ENCODE peak calls at places on chromosomes 7 and 10, in four cellular contexts. T is hepatocyte; O is CD8-positive, alpha-beta memory T cell; L is astrocyte. A is an unnamed sample. For H3K9me3, the result is how much of the 10 kb centered on the place peaks cover.

GRCh38 chr7:27547401-27547800 is 115.3 kb downstream of the HIBADH start:
- DNase-seq in T (peak), L (peak), O (no peak), A (no peak)

GRCh38 chr10:18060217-18060616 is 80.0 kb upstream of the CACNB2 start:
- DNase-seq in L (no peak), O (no peak), T (peak), A (no peak)

GRCh38 chr10:69723653-69724052 is 78.1 kb upstream of the COL13A1 start:
- DNase-seq in O (no peak), L (no peak), T (no peak), A (no peak)

GRCh38 chr10:132544744-132545658 is 7.4 kb downstream of the INPP5A start:
- DNase-seq in T (no peak), L (no peak), O (no peak), A (no peak)

GRCh38 chr7:82085116-82085515 is 315.3 kb upstream of the HGF start:
- DNase-seq in O (no peak), T (no peak), L (no peak), A (no peak)

GRCh38 chr7:105003275-105003674 is 10.7 kb upstream of the KMT2E start:
- DNase-seq in O (peak), L (peak), T (peak), A (no peak)

GRCh38 chr7:151167197-151167911 is at the start of gene GBX1:
- DNase-seq in T (peak), L (peak), O (no peak), A (no peak)

GRCh38 chr7:96903906-96904305 is 101.4 kb upstream of the DLX6 start:
- DNase-seq in L (no peak), T (no peak), O (no peak), A (no peak)

GRCh38 chr7:23893942-23894890 is 184.2 kb downstream of the STK31 start:
- DNase-seq in O (no peak), L (peak), T (no peak), A (no peak)

GRCh38 chr10:29555091-29555745 is 79.6 kb downstream of the SVIL start:
- DNase-seq in T (no peak), O (no peak), L (peak), A (no peak)

GRCh38 chr7:131586259-131586658 is 29.8 kb upstream of the PODXL start:
- DNase-seq in L (no peak), O (no peak), T (peak), A (no peak)

GRCh38 chr10:14904864-14905263 is 26.2 kb downstream of the SUV39H2 start:
- DNase-seq in O (no peak), L (no peak), T (no peak), A (no peak)

GRCh38 chr10:3968727-3969126 is 183.7 kb upstream of the KLF6 start:
- DNase-seq in L (no peak), O (no peak), T (no peak), A (no peak)

GRCh38 chr10:110944997-110945396 is 25.6 kb downstream of the SHOC2 start:
- DNase-seq in T (no peak), L (no peak), O (no peak), A (no peak)
- H3K9me3 ChIP-seq in T (under half), L (under half), O (under half), A (under half)

DNA sequence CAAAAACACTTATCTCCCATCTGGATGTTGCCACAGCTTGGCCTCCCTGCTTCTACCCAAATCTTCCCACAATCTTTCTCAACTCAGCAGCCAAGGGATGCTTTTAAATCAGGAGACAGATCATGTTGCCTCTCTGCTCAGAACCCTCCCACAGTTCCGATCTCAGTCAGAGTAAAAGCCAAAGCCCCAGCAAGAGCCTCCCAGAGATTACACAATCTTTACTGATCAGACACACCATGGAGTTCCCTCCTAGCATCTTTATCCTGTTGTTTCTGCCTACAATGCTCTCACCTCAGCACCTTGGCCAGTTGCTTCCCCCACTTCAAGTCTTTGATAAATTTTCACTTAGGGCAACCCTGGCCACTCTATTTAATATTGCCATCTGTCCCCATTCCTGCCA is 41.9 kb upstream of the ZNF33B start:
- DNase-seq in L (no peak), T (no peak), O (no peak), A (no peak)
- H3K9me3 ChIP-seq in L (under half), T (under half), O (under half), A (under half)

GRCh38 chr7:64875658-64876406 is 27.2 kb upstream of the ZNF273 start:
- DNase-seq in O (no peak), T (no peak), L (no peak), A (no peak)
- H3K9me3 ChIP-seq in O (under half), T (under half), L (under half), A (under half)

GRCh38 chr10:43644252-43644651 is 4.4 kb downstream of the ZNF32 start:
- DNase-seq in O (no peak), T (no peak), L (no peak), A (no peak)
- H3K9me3 ChIP-seq in O (under half), T (half or more), L (under half), A (under half)

GRCh38 chr10:32246685-32247084 is 100.3 kb downstream of the EPC1 start:
- DNase-seq in T (no peak), L (no peak), O (no peak), A (no peak)
- H3K9me3 ChIP-seq in T (under half), L (under half), O (under half), A (under half)

GRCh38 chr7:157845203-157845810 is 508.5 kb downstream of the DNAJB6 start:
- DNase-seq in O (no peak), L (peak), T (no peak), A (no peak)
- H3K9me3 ChIP-seq in O (under half), L (under half), T (under half), A (under half)

GRCh38 chr7:159066816-159067601 is 77.7 kb downstream of the VIPR2 start:
- DNase-seq in O (no peak), L (no peak), T (no peak), A (no peak)

GRCh38 chr7:159064816-159065130 is 79.9 kb downstream of the VIPR2 start:
- DNase-seq in L (no peak), O (no peak), T (no peak), A (no peak)

GRCh38 chr7:159064121-159064815 is 80.4 kb downstream of the VIPR2 start:
- DNase-seq in O (no peak), L (no peak), T (no peak), A (no peak)

GRCh38 chr7:159065151-159065550 is 79.5 kb downstream of the VIPR2 start:
- DNase-seq in O (no peak), L (no peak), T (no peak), A (no peak)

DNA sequence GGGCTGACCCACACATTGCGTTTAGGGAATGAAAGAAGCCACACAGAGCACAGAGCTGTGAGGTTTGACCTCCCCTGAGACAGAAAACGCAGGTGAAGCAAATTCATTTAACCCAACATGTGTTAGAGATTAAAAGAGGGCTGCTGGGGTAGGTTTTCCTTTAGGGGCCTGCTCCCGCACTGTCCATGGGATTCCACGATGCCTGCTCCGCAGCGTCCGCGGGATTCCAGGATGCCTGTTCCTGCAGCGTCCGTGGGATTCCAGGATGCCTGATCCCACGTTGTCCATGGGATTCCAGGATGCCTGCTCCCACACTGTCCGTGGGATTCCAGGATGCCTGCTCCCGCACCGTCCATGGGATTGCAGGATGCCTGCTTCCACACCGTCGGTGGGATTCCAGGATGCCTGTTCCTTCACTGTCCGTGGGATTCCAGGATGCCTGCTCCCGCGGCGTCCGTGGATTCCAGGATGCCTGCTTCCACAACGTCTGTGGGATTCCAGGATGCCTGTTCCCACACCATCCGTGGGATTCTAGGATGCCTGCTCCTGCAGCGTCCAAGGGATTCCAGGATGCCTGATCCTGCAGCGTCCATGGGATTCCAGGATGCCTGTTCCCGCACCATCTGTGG is 78.7 kb downstream of the VIPR2 start:
- DNase-seq in L (no peak), T (no peak), O (no peak), A (no peak)
- H3K9me3 ChIP-seq in L (under half), T (under half), O (under half), A (under half)

DNA sequence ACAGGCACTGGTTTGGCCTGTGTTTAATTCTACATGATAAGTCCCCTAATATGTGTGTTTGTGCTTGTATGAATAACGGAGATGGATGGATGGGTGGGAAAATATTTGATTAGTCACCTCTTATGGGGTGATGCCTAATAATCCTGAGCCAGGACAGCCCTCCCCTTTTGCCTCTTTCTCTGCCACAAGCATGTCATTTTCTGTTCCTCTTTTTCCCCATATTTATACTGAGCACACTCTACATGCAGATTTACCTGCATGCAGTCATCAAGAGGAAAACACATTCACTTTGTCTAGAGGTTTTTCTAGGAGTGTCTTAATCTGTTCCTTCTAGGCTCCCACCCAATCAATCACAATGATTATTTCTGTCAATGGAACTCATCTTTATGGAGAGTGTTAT is 111.6 kb upstream of the TBX20 start:
- DNase-seq in L (no peak), O (no peak), T (no peak), A (no peak)
- H3K9me3 ChIP-seq in L (under half), O (under half), T (under half), A (under half)

DNA sequence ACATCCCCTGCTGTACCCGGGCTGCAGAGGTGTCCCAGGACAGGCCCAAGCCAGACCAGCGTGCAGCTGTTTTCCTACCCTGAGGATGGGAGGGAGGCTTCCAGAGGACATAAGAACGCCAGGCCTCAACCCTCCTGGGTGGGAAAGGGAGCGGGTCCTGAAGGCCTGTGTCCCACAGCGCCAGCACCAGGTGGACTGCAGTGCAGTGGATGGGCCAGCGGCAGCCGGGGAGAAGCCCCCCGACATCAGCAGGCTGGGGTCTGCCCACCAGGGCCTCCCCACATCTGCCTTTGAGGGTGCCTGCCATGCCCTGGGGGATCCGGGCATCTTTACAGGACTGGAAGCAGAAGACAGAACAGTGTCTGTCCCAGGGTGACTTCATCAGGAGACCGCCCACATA is 22.8 kb upstream of the ZNF716 start:
- DNase-seq in T (no peak), L (no peak), O (no peak), A (no peak)
- H3K9me3 ChIP-seq in T (under half), L (under half), O (under half), A (under half)

A was measured in T-helper 17 cell.